ENCODE peak calls at places on chromosome 13, in six cellular contexts. A is astrocyte of the spinal cord, E is AG04450, H is tibial artery, F is heart right ventricle, T is tibial nerve. W is an unnamed sample.

GRCh38 chr13:25798998-25799397 is 252.8 kb downstream of the SHISA2 start:
- DNase-seq in A (no peak), T (no peak), H (no peak), F (no peak), E (no peak), W (no peak)

GRCh38 chr13:98443329-98443728 is 133.6 kb downstream of the STK24 start:
- DNase-seq in T (no peak), E (peak; percentile 26), F (no peak), A (peak; percentile 55), H (no peak), W (no peak)

GRCh38 chr13:51714663-51715168 is 89.2 kb downstream of the DHRS12 start:
- DNase-seq in T (no peak), A (peak; percentile 64), E (peak; percentile 44), H (no peak), F (no peak), W (no peak)

GRCh38 chr13:99075268-99076191 is 97.7 kb upstream of the DOCK9 start:
- DNase-seq in A (no peak), T (no peak), F (no peak), H (no peak), E (no peak), W (no peak)

GRCh38 chr13:113777311-113778260 is 18.6 kb downstream of the TMEM255B start:
- DNase-seq in T (no peak), H (no peak), A (peak; percentile 24), E (no peak), F (no peak), W (no peak)

GRCh38 chr13:95236774-95237173 is 64.5 kb downstream of the ABCC4 start:
- DNase-seq in H (no peak), A (no peak), F (no peak), E (no peak), T (no peak), W (no peak)

GRCh38 chr13:78192721-78193120 is 274.1 kb upstream of the EDNRB start:
- DNase-seq in T (no peak), F (no peak), E (peak; percentile 16), A (no peak), H (no peak), W (no peak)

GRCh38 chr13:32829676-32830091 is 186.5 kb upstream of the KL start:
- DNase-seq in E (no peak), T (no peak), H (no peak), A (peak; percentile 72), F (no peak), W (no peak)

GRCh38 chr13:50303963-50304721 is 288.9 kb downstream of the KCNRG start:
- DNase-seq in H (no peak), A (no peak), F (no peak), E (no peak), T (no peak), W (no peak)

DNA sequence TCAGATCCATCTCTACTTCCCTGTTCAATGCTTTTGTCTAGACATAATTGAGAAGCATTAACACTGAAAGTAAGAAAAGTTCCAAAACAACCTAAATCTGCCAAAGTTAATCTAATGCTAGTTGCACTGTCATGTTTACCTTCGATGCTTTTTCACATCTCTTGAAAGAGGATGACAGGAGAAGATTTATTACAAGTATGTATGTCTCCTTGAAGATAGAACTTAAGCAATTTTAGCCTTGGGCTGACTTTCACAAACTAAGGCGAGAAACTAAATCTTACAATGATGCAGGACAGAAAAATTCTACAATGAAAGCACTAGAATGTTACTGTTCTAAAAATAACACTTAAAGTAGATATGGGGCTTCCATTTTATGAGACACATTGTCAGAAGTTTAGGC is 64.0 kb downstream of the MIPEP start:
- DNase-seq in A (no peak), H (no peak), E (no peak), T (no peak), F (no peak), W (no peak)
- TF ChIP-seq CTCF in A (no peak), H (no peak), E (no peak), T (no peak), F (no peak), W (no peak)

GRCh38 chr13:42816538-42816937 is 35.2 kb downstream of the FAM216B start:
- DNase-seq in A (no peak), F (no peak), H (no peak), E (no peak), T (no peak), W (no peak)
- TF ChIP-seq CTCF in A (peak; percentile 14), F (no peak), H (no peak), E (peak; percentile 27), T (no peak), W (peak; percentile 47)

GRCh38 chr13:30581582-30581981 is 36.1 kb upstream of the USPL1 start:
- DNase-seq in A (no peak), H (no peak), T (no peak), E (no peak), F (no peak), W (no peak)
- TF ChIP-seq CTCF in A (peak; percentile 42), H (no peak), T (no peak), E (peak; percentile 29), F (peak; percentile 49), W (peak; percentile 27)

GRCh38 chr13:26887594-26887993 is 127.0 kb upstream of the GPR12 start:
- DNase-seq in E (no peak), A (no peak), F (no peak), T (no peak), H (no peak), W (no peak)
- TF ChIP-seq CTCF in E (no peak), A (no peak), F (no peak), T (no peak), H (no peak), W (no peak)

GRCh38 chr13:44819245-44819644 is 170.0 kb downstream of the NUFIP1 start:
- DNase-seq in T (no peak), E (peak; percentile 61), H (no peak), A (peak; percentile 84), F (no peak), W (no peak)

GRCh38 chr13:44816701-44817684 is 172.3 kb downstream of the NUFIP1 start:
- DNase-seq in F (no peak), T (no peak), E (no peak), A (peak; percentile 49), H (no peak), W (no peak)

GRCh38 chr13:44818016-44818415 is 171.3 kb downstream of the NUFIP1 start:
- DNase-seq in F (no peak), A (no peak), E (no peak), T (no peak), H (no peak), W (no peak)

GRCh38 chr13:44819762-44820161 is 169.5 kb downstream of the NUFIP1 start:
- DNase-seq in A (no peak), T (no peak), F (no peak), E (peak; percentile 57), H (no peak), W (no peak)

DNA sequence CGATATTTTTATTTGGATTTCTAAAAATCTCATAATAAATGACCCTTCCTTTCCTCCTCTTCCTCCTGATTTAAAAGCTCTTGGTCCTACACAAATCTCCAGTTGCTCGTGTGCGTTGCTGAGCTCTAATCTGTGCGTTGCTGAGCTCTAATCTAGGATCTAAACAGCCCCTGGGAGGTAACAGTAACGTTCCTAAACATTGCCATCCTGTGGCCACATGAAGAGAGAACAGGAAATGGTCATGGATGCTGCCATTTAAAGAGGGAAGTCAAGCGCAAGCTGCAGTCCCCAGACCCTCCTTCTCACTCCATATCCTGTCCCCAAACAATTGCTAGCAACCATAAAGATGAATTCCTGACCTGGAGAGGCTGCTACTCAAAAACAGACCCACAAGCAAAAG is 170.8 kb downstream of the NUFIP1 start:
- DNase-seq in H (no peak), T (no peak), F (no peak), E (no peak), A (peak; percentile 38), W (no peak)
- TF ChIP-seq CTCF in H (no peak), T (no peak), F (no peak), E (peak; percentile 20), A (no peak), W (no peak)

GRCh38 chr13:20684535-20684934 is 19.0 kb upstream of the IL17D start:
- DNase-seq in H (no peak), F (no peak), T (no peak), E (no peak), A (no peak), W (no peak)
- TF ChIP-seq CTCF in H (no peak), F (no peak), T (no peak), E (no peak), A (no peak), W (no peak)

DNA sequence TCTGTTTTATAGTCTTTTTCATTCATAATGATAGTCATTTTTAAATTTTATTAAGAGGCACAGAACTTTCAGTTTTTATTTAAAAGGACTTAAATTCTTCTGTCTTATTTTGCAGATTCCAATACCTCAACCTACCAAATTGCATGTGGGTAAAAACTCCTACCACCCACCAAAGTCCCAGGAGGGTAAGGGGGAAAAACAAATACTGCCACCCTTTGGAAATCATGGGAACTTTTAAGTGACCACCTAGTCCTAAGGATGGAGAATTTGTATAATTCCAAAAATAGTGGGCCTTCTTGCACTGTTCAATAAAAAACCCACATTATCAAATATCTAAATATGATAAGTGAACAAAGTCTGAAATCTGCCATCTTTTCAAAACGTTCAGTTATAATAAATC is 9.7 kb downstream of the SUPT20H start:
- DNase-seq in E (no peak), H (no peak), F (no peak), A (no peak), T (no peak), W (no peak)
- TF ChIP-seq CTCF in E (peak; percentile 13), H (no peak), F (no peak), A (peak; percentile 14), T (no peak), W (no peak)

W was measured in CD14-positive monocyte.